ENCODE peak calls at places on chromosomes 6 and 20, in nine cellular contexts. One of them, this sample, is unnamed.
A peak's percentile ranks its signal among the peaks of the same experiment; 100 is the strongest.

GRCh38 chr6:78831492-78831891 is 35.9 kb upstream of the IRAK1BP1 start:
- DNase-seq in CD8-positive, alpha-beta memory T cell: no peak
- DNase-seq in tibial nerve: no peak
- DNase-seq in heart left ventricle: no peak
- DNase-seq in psoas muscle: no peak
- DNase-seq in adrenal gland: no peak
- DNase-seq in small intestine: peak; percentile 54
- DNase-seq in GM23248: no peak
- DNase-seq in uterus: no peak
- DNase-seq in this sample: no peak

GRCh38 chr6:14524319-14524718 is 406.7 kb downstream of the CD83 start:
- DNase-seq in CD8-positive, alpha-beta memory T cell: no peak
- DNase-seq in tibial nerve: no peak
- DNase-seq in heart left ventricle: peak; percentile 42
- DNase-seq in psoas muscle: no peak
- DNase-seq in adrenal gland: no peak
- DNase-seq in small intestine: no peak
- DNase-seq in GM23248: peak; percentile 89
- DNase-seq in uterus: peak; percentile 18
- DNase-seq in this sample: peak; percentile 51

GRCh38 chr6:112232845-112233256 is 21.5 kb downstream of the LAMA4 start:
- DNase-seq in CD8-positive, alpha-beta memory T cell: no peak
- DNase-seq in tibial nerve: no peak
- DNase-seq in heart left ventricle: peak; percentile 41
- DNase-seq in psoas muscle: no peak
- DNase-seq in adrenal gland: peak; percentile 32
- DNase-seq in small intestine: no peak
- DNase-seq in GM23248: peak; percentile 84
- DNase-seq in uterus: no peak
- DNase-seq in this sample: peak; percentile 53

GRCh38 chr20:1636621-1637020 is 16.8 kb upstream of the SIRPB1 start:
- DNase-seq in CD8-positive, alpha-beta memory T cell: no peak
- DNase-seq in tibial nerve: no peak
- DNase-seq in heart left ventricle: no peak
- DNase-seq in psoas muscle: no peak
- DNase-seq in adrenal gland: no peak
- DNase-seq in small intestine: peak; percentile 23
- DNase-seq in GM23248: no peak
- DNase-seq in uterus: no peak
- DNase-seq in this sample: no peak

GRCh38 chr6:133546098-133546497 is 304.9 kb downstream of the EYA4 start:
- DNase-seq in CD8-positive, alpha-beta memory T cell: no peak
- DNase-seq in tibial nerve: no peak
- DNase-seq in heart left ventricle: no peak
- DNase-seq in psoas muscle: no peak
- DNase-seq in adrenal gland: no peak
- DNase-seq in small intestine: no peak
- DNase-seq in GM23248: peak; percentile 24
- DNase-seq in uterus: no peak
- DNase-seq in this sample: no peak

GRCh38 chr6:79868098-79868722 is 79.1 kb downstream of the ELOVL4 start:
- DNase-seq in CD8-positive, alpha-beta memory T cell: no peak
- DNase-seq in tibial nerve: no peak
- DNase-seq in heart left ventricle: no peak
- DNase-seq in psoas muscle: no peak
- DNase-seq in adrenal gland: peak; percentile 41
- DNase-seq in small intestine: peak; percentile 58
- DNase-seq in GM23248: peak; percentile 78
- DNase-seq in uterus: no peak
- DNase-seq in this sample: no peak

GRCh38 chr6:68458447-68458846 is 176.6 kb upstream of the ADGRB3 start:
- DNase-seq in CD8-positive, alpha-beta memory T cell: no peak
- DNase-seq in tibial nerve: no peak
- DNase-seq in heart left ventricle: no peak
- DNase-seq in psoas muscle: no peak
- DNase-seq in adrenal gland: no peak
- DNase-seq in small intestine: no peak
- DNase-seq in GM23248: no peak
- DNase-seq in uterus: no peak
- DNase-seq in this sample: no peak

GRCh38 chr20:48599106-48599747 is 228.6 kb downstream of the PREX1 start:
- DNase-seq in CD8-positive, alpha-beta memory T cell: no peak
- DNase-seq in tibial nerve: peak; percentile 1
- DNase-seq in heart left ventricle: no peak
- DNase-seq in psoas muscle: peak; percentile 19
- DNase-seq in adrenal gland: no peak
- DNase-seq in small intestine: no peak
- DNase-seq in GM23248: no peak
- DNase-seq in uterus: no peak
- DNase-seq in this sample: no peak

GRCh38 chr6:74409447-74409846 is 713.4 kb downstream of the CD109 start:
- DNase-seq in CD8-positive, alpha-beta memory T cell: no peak
- DNase-seq in tibial nerve: no peak
- DNase-seq in heart left ventricle: no peak
- DNase-seq in psoas muscle: no peak
- DNase-seq in adrenal gland: no peak
- DNase-seq in small intestine: peak; percentile 35
- DNase-seq in GM23248: peak; percentile 88
- DNase-seq in uterus: no peak
- DNase-seq in this sample: no peak

GRCh38 chr6:95693108-95693507 is 115.8 kb downstream of the MANEA start:
- DNase-seq in CD8-positive, alpha-beta memory T cell: no peak
- DNase-seq in tibial nerve: no peak
- DNase-seq in heart left ventricle: no peak
- DNase-seq in psoas muscle: no peak
- DNase-seq in adrenal gland: no peak
- DNase-seq in small intestine: no peak
- DNase-seq in GM23248: peak; percentile 0
- DNase-seq in uterus: no peak
- DNase-seq in this sample: no peak

GRCh38 chr6:160995271-160995670 is 3.7 kb downstream of the MAP3K4 start:
- DNase-seq in CD8-positive, alpha-beta memory T cell: no peak
- DNase-seq in tibial nerve: no peak
- DNase-seq in heart left ventricle: no peak
- DNase-seq in psoas muscle: no peak
- DNase-seq in adrenal gland: no peak
- DNase-seq in small intestine: peak; percentile 52
- DNase-seq in GM23248: no peak
- DNase-seq in uterus: no peak
- DNase-seq in this sample: no peak

GRCh38 chr6:82959385-82959941 is 106.2 kb downstream of the UBE3D start:
- DNase-seq in CD8-positive, alpha-beta memory T cell: no peak
- DNase-seq in tibial nerve: no peak
- DNase-seq in heart left ventricle: no peak
- DNase-seq in psoas muscle: no peak
- DNase-seq in adrenal gland: no peak
- DNase-seq in small intestine: no peak
- DNase-seq in GM23248: peak; percentile 55
- DNase-seq in uterus: no peak
- DNase-seq in this sample: no peak

GRCh38 chr6:128412680-128413079 is 107.7 kb downstream of the PTPRK start:
- DNase-seq in CD8-positive, alpha-beta memory T cell: no peak
- DNase-seq in tibial nerve: no peak
- DNase-seq in heart left ventricle: no peak
- DNase-seq in psoas muscle: no peak
- DNase-seq in adrenal gland: no peak
- DNase-seq in small intestine: no peak
- DNase-seq in GM23248: no peak
- DNase-seq in uterus: no peak
- DNase-seq in this sample: no peak

GRCh38 chr6:151285121-151285520 is 45.4 kb downstream of the AKAP12 start:
- DNase-seq in CD8-positive, alpha-beta memory T cell: no peak
- DNase-seq in tibial nerve: no peak
- DNase-seq in heart left ventricle: no peak
- DNase-seq in psoas muscle: no peak
- DNase-seq in adrenal gland: no peak
- DNase-seq in small intestine: no peak
- DNase-seq in GM23248: peak; percentile 71
- DNase-seq in uterus: no peak
- DNase-seq in this sample: no peak

GRCh38 chr20:3655032-3655405 is 8.2 kb downstream of the GFRA4 start:
- DNase-seq in CD8-positive, alpha-beta memory T cell: no peak
- DNase-seq in tibial nerve: no peak
- DNase-seq in heart left ventricle: no peak
- DNase-seq in psoas muscle: no peak
- DNase-seq in adrenal gland: no peak
- DNase-seq in small intestine: peak; percentile 14
- DNase-seq in GM23248: no peak
- DNase-seq in uterus: no peak
- DNase-seq in this sample: no peak

GRCh38 chr20:52312131-52312729 is 120.7 kb upstream of the ZFP64 start:
- DNase-seq in CD8-positive, alpha-beta memory T cell: peak; percentile 66
- DNase-seq in tibial nerve: no peak
- DNase-seq in heart left ventricle: no peak
- DNase-seq in psoas muscle: no peak
- DNase-seq in adrenal gland: peak; percentile 45
- DNase-seq in small intestine: peak; percentile 59
- DNase-seq in GM23248: peak; percentile 79
- DNase-seq in uterus: peak; percentile 16
- DNase-seq in this sample: peak; percentile 14

GRCh38 chr6:79077680-79078056 is 386 bp downstream of the PHIP start:
- DNase-seq in CD8-positive, alpha-beta memory T cell: no peak
- DNase-seq in tibial nerve: no peak
- DNase-seq in heart left ventricle: no peak
- DNase-seq in psoas muscle: no peak
- DNase-seq in adrenal gland: no peak
- DNase-seq in small intestine: no peak
- DNase-seq in GM23248: peak; percentile 64
- DNase-seq in uterus: no peak
- DNase-seq in this sample: no peak

GRCh38 chr20:37537505-37537904 is 9.8 kb upstream of the BLCAP start:
- DNase-seq in CD8-positive, alpha-beta memory T cell: no peak
- DNase-seq in tibial nerve: no peak
- DNase-seq in heart left ventricle: no peak
- DNase-seq in psoas muscle: no peak
- DNase-seq in adrenal gland: no peak
- DNase-seq in small intestine: no peak
- DNase-seq in GM23248: no peak
- DNase-seq in uterus: no peak
- DNase-seq in this sample: no peak

DNA sequence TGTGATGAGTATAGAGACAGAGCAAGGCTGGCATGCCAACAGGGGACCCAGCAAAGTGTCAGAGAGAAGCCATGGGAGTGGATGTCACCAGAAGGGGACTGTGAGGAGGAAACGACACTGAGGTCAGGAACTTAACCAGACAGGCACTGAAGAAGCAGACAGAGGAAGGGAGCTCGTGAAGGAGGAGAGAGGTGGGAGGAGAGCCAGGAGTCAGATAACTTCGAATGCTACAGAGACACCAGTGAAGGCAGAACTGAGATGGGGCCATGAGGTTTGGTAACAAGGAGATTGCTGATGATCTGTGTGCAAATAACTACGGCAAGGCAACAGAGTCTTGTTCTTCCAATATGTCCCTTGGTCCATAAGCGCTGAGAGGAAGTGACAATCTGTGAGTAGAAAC is 211.1 kb upstream of the FOXA2 start:
- DNase-seq in CD8-positive, alpha-beta memory T cell: no peak
- DNase-seq in tibial nerve: no peak
- DNase-seq in heart left ventricle: no peak
- DNase-seq in psoas muscle: no peak
- DNase-seq in adrenal gland: no peak
- DNase-seq in small intestine: no peak
- DNase-seq in GM23248: no peak
- DNase-seq in uterus: no peak
- DNase-seq in this sample: no peak
- H3K27ac ChIP-seq in CD8-positive, alpha-beta memory T cell: no peak overlapping the region
- H3K27ac ChIP-seq in tibial nerve: peak overlapping the region; percentile 72
- H3K27ac ChIP-seq in heart left ventricle: peak overlapping the region; percentile 57
- H3K27ac ChIP-seq in psoas muscle: peak overlapping the region; percentile 15
- H3K27ac ChIP-seq in adrenal gland: no peak overlapping the region
- H3K27ac ChIP-seq in small intestine: no peak overlapping the region
- H3K27ac ChIP-seq in GM23248: peak overlapping the region; percentile 25
- H3K27ac ChIP-seq in uterus: peak overlapping the region; percentile 72
- H3K27ac ChIP-seq in this sample: peak overlapping the region; percentile 59

DNA sequence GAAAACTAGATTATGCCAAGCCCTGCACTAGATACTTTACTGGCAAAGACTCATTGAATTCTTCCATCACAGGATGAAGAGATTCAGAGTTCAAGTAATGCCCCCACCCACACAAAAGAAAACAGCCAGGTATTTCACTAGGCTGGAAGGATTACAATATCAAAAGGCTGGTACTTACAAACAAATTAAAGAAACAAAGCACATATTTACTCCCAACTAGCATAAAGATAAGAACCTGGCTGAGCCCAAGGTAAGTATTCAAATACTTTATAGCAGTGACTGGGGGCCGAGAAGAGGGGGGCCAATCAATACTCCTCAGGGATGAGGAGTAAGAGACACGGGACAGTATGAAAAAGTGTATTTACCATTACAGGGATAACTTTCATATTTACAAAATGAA is 3.7 kb downstream of the ACOT8 start:
- DNase-seq in CD8-positive, alpha-beta memory T cell: no peak
- DNase-seq in tibial nerve: no peak
- DNase-seq in heart left ventricle: no peak
- DNase-seq in psoas muscle: no peak
- DNase-seq in adrenal gland: no peak
- DNase-seq in small intestine: no peak
- DNase-seq in GM23248: no peak
- DNase-seq in uterus: no peak
- DNase-seq in this sample: no peak
- H3K4me3 ChIP-seq in CD8-positive, alpha-beta memory T cell: no peak overlapping the region
- H3K4me3 ChIP-seq in tibial nerve: no peak overlapping the region
- H3K4me3 ChIP-seq in heart left ventricle: no peak overlapping the region
- H3K4me3 ChIP-seq in psoas muscle: no peak overlapping the region
- H3K4me3 ChIP-seq in adrenal gland: no peak overlapping the region
- H3K4me3 ChIP-seq in small intestine: no peak overlapping the region
- H3K4me3 ChIP-seq in GM23248: no peak overlapping the region
- H3K4me3 ChIP-seq in uterus: no peak overlapping the region
- H3K4me3 ChIP-seq in this sample: no peak overlapping the region

DNA sequence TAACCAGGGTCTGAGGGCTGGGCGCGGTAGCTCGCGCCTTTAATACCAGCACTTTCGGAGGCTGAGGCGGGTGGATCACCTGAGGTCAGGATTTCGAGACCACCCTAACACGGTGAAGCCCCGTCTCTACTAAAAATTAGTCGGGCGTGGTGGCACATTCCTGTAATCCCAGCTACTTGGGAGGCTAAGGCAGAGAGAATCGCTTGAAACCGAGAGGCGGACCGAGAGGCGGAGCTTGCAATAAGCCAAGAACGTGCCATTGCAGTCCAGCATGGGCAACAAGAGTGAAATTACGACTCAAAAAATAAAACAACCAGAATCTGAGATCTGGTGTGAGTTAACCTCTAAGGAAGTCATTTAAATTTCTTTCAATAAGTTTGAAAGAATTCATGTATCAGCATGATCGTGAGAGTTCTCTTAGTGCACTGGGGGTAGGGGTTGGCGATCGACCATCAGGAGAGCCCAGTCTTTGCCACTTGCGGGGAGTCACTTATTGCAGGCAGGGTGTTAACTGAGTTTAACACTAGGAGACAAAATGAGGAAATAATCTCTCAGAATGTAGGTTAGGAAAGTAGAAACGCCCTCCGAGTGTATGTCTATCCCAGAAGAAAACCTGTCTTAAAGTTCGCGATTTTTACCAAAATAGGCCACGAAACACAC is 206.5 kb upstream of the ZNF184 start:
- DNase-seq in CD8-positive, alpha-beta memory T cell: no peak
- DNase-seq in tibial nerve: no peak
- DNase-seq in heart left ventricle: no peak
- DNase-seq in psoas muscle: no peak
- DNase-seq in adrenal gland: no peak
- DNase-seq in small intestine: no peak
- DNase-seq in GM23248: no peak
- DNase-seq in uterus: no peak
- DNase-seq in this sample: no peak
- H3K27me3 ChIP-seq in CD8-positive, alpha-beta memory T cell: peaks cover 44% of the 10 kb centered on the region
- H3K27me3 ChIP-seq in tibial nerve: peaks cover 54% of the 10 kb centered on the region
- H3K27me3 ChIP-seq in heart left ventricle: peaks cover 48% of the 10 kb centered on the region
- H3K27me3 ChIP-seq in psoas muscle: peaks cover 74% of the 10 kb centered on the region
- H3K27me3 ChIP-seq in adrenal gland: peaks cover 71% of the 10 kb centered on the region
- H3K27me3 ChIP-seq in small intestine: no peaks in the 10 kb centered on the region
- H3K27me3 ChIP-seq in GM23248: peaks cover 29% of the 10 kb centered on the region
- H3K27me3 ChIP-seq in uterus: no peaks in the 10 kb centered on the region
- H3K27me3 ChIP-seq in this sample: no peaks in the 10 kb centered on the region

GRCh38 chr6:35677456-35677855 is 11.3 kb downstream of the FKBP5 start:
- DNase-seq in CD8-positive, alpha-beta memory T cell: no peak
- DNase-seq in tibial nerve: no peak
- DNase-seq in heart left ventricle: no peak
- DNase-seq in psoas muscle: no peak
- DNase-seq in adrenal gland: no peak
- DNase-seq in small intestine: peak; percentile 37
- DNase-seq in GM23248: no peak
- DNase-seq in uterus: no peak
- DNase-seq in this sample: no peak
- H3K27ac ChIP-seq in CD8-positive, alpha-beta memory T cell: no peak overlapping the region
- H3K27ac ChIP-seq in tibial nerve: peak overlapping the region; percentile 43
- H3K27ac ChIP-seq in heart left ventricle: peak overlapping the region; percentile 64
- H3K27ac ChIP-seq in psoas muscle: peak overlapping the region; percentile 8
- H3K27ac ChIP-seq in adrenal gland: no peak overlapping the region
- H3K27ac ChIP-seq in small intestine: no peak overlapping the region
- H3K27ac ChIP-seq in GM23248: peak overlapping the region; percentile 38
- H3K27ac ChIP-seq in uterus: peak overlapping the region; percentile 36
- H3K27ac ChIP-seq in this sample: no peak overlapping the region

This sample was measured in right cardiac atrium.